ENCODE peak calls at places on chromosomes 4 and X, in six cellular contexts. One of them, this sample, is unnamed.

GRCh38 chr4:169765845-169766244 is 8.1 kb upstream of the HPF1 start:
- DNase-seq in stimulated activated CD8-positive, alpha-beta memory T cell treated with anti-CD3 and anti-CD28 coated beads, Interleukin-7, amount 100 ng/mL, for 1 hour: no peak
- DNase-seq in NCI-H510A treated with DMSO at 0.1 percent for 48 hours: no peak
- DNase-seq in CD8-positive, alpha-beta memory T cell: no peak
- DNase-seq in putamen: no peak
- DNase-seq in HEK293T: no peak
- DNase-seq in this sample: no peak

GRCh38 chr4:186298034-186298647 is 32.2 kb downstream of the F11 start:
- DNase-seq in stimulated activated CD8-positive, alpha-beta memory T cell treated with anti-CD3 and anti-CD28 coated beads, Interleukin-7, amount 100 ng/mL, for 1 hour: no peak
- DNase-seq in NCI-H510A treated with DMSO at 0.1 percent for 48 hours: no peak
- DNase-seq in CD8-positive, alpha-beta memory T cell: no peak
- DNase-seq in putamen: no peak
- DNase-seq in HEK293T: no peak
- DNase-seq in this sample: no peak

GRCh38 chr4:153963216-153963615 is 174.3 kb upstream of the SFRP2 start:
- DNase-seq in stimulated activated CD8-positive, alpha-beta memory T cell treated with anti-CD3 and anti-CD28 coated beads, Interleukin-7, amount 100 ng/mL, for 1 hour: no peak
- DNase-seq in NCI-H510A treated with DMSO at 0.1 percent for 48 hours: no peak
- DNase-seq in CD8-positive, alpha-beta memory T cell: no peak
- DNase-seq in putamen: no peak
- DNase-seq in HEK293T: no peak
- DNase-seq in this sample: no peak

GRCh38 chrX:11663875-11664210 is 1.9 kb downstream of the ARHGAP6 start:
- DNase-seq in stimulated activated CD8-positive, alpha-beta memory T cell treated with anti-CD3 and anti-CD28 coated beads, Interleukin-7, amount 100 ng/mL, for 1 hour: no peak
- DNase-seq in NCI-H510A treated with DMSO at 0.1 percent for 48 hours: no peak
- DNase-seq in CD8-positive, alpha-beta memory T cell: no peak
- DNase-seq in putamen: no peak
- DNase-seq in HEK293T: no peak
- DNase-seq in this sample: no peak

GRCh38 chrX:34880656-34881055 is 61.9 kb upstream of the FAM47B start:
- DNase-seq in stimulated activated CD8-positive, alpha-beta memory T cell treated with anti-CD3 and anti-CD28 coated beads, Interleukin-7, amount 100 ng/mL, for 1 hour: no peak
- DNase-seq in NCI-H510A treated with DMSO at 0.1 percent for 48 hours: no peak
- DNase-seq in CD8-positive, alpha-beta memory T cell: no peak
- DNase-seq in putamen: no peak
- DNase-seq in HEK293T: no peak
- DNase-seq in this sample: no peak

GRCh38 chrX:150844016-150844415 is 54.5 kb downstream of the CD99L2 start:
- DNase-seq in stimulated activated CD8-positive, alpha-beta memory T cell treated with anti-CD3 and anti-CD28 coated beads, Interleukin-7, amount 100 ng/mL, for 1 hour: no peak
- DNase-seq in NCI-H510A treated with DMSO at 0.1 percent for 48 hours: no peak
- DNase-seq in CD8-positive, alpha-beta memory T cell: no peak
- DNase-seq in putamen: no peak
- DNase-seq in HEK293T: no peak
- DNase-seq in this sample: no peak

GRCh38 chrX:56765816-56766553 is 36.9 kb downstream of the NBDY start:
- DNase-seq in stimulated activated CD8-positive, alpha-beta memory T cell treated with anti-CD3 and anti-CD28 coated beads, Interleukin-7, amount 100 ng/mL, for 1 hour: no peak
- DNase-seq in NCI-H510A treated with DMSO at 0.1 percent for 48 hours: no peak
- DNase-seq in CD8-positive, alpha-beta memory T cell: no peak
- DNase-seq in putamen: no peak
- DNase-seq in HEK293T: no peak
- DNase-seq in this sample: no peak

GRCh38 chr4:182827981-182828677 is 89.1 kb downstream of the DCTD start:
- DNase-seq in stimulated activated CD8-positive, alpha-beta memory T cell treated with anti-CD3 and anti-CD28 coated beads, Interleukin-7, amount 100 ng/mL, for 1 hour: no peak
- DNase-seq in NCI-H510A treated with DMSO at 0.1 percent for 48 hours: no peak
- DNase-seq in CD8-positive, alpha-beta memory T cell: no peak
- DNase-seq in putamen: no peak
- DNase-seq in HEK293T: no peak
- DNase-seq in this sample: no peak

GRCh38 chrX:41600266-41600665 is 88.5 kb upstream of the GPR34 start:
- DNase-seq in stimulated activated CD8-positive, alpha-beta memory T cell treated with anti-CD3 and anti-CD28 coated beads, Interleukin-7, amount 100 ng/mL, for 1 hour: no peak
- DNase-seq in NCI-H510A treated with DMSO at 0.1 percent for 48 hours: no peak
- DNase-seq in CD8-positive, alpha-beta memory T cell: no peak
- DNase-seq in putamen: no peak
- DNase-seq in HEK293T: no peak
- DNase-seq in this sample: no peak

GRCh38 chr4:119300388-119301131 is 21.4 kb downstream of the FABP2 start:
- DNase-seq in stimulated activated CD8-positive, alpha-beta memory T cell treated with anti-CD3 and anti-CD28 coated beads, Interleukin-7, amount 100 ng/mL, for 1 hour: peak
- DNase-seq in NCI-H510A treated with DMSO at 0.1 percent for 48 hours: no peak
- DNase-seq in CD8-positive, alpha-beta memory T cell: peak
- DNase-seq in putamen: peak
- DNase-seq in HEK293T: peak
- DNase-seq in this sample: peak

GRCh38 chr4:155999743-156000142 is 46.1 kb upstream of the CTSO start:
- DNase-seq in stimulated activated CD8-positive, alpha-beta memory T cell treated with anti-CD3 and anti-CD28 coated beads, Interleukin-7, amount 100 ng/mL, for 1 hour: no peak
- DNase-seq in NCI-H510A treated with DMSO at 0.1 percent for 48 hours: no peak
- DNase-seq in CD8-positive, alpha-beta memory T cell: no peak
- DNase-seq in putamen: peak
- DNase-seq in HEK293T: peak
- DNase-seq in this sample: peak

GRCh38 chr4:135274461-135274860 is 1072.9 kb upstream of the PABPC4L start:
- DNase-seq in stimulated activated CD8-positive, alpha-beta memory T cell treated with anti-CD3 and anti-CD28 coated beads, Interleukin-7, amount 100 ng/mL, for 1 hour: no peak
- DNase-seq in NCI-H510A treated with DMSO at 0.1 percent for 48 hours: no peak
- DNase-seq in CD8-positive, alpha-beta memory T cell: no peak
- DNase-seq in putamen: no peak
- DNase-seq in HEK293T: no peak
- DNase-seq in this sample: no peak

GRCh38 chr4:91422011-91422410 is 881.8 kb upstream of the GRID2 start:
- DNase-seq in stimulated activated CD8-positive, alpha-beta memory T cell treated with anti-CD3 and anti-CD28 coated beads, Interleukin-7, amount 100 ng/mL, for 1 hour: no peak
- DNase-seq in NCI-H510A treated with DMSO at 0.1 percent for 48 hours: no peak
- DNase-seq in CD8-positive, alpha-beta memory T cell: no peak
- DNase-seq in putamen: no peak
- DNase-seq in HEK293T: no peak
- DNase-seq in this sample: no peak

GRCh38 chr4:94582517-94582916 is 130.8 kb downstream of the PDLIM5 start:
- DNase-seq in stimulated activated CD8-positive, alpha-beta memory T cell treated with anti-CD3 and anti-CD28 coated beads, Interleukin-7, amount 100 ng/mL, for 1 hour: no peak
- DNase-seq in NCI-H510A treated with DMSO at 0.1 percent for 48 hours: no peak
- DNase-seq in CD8-positive, alpha-beta memory T cell: no peak
- DNase-seq in putamen: no peak
- DNase-seq in HEK293T: no peak
- DNase-seq in this sample: no peak

GRCh38 chr4:104591505-104591904 is 96.8 kb upstream of the CXXC4 start:
- DNase-seq in stimulated activated CD8-positive, alpha-beta memory T cell treated with anti-CD3 and anti-CD28 coated beads, Interleukin-7, amount 100 ng/mL, for 1 hour: no peak
- DNase-seq in NCI-H510A treated with DMSO at 0.1 percent for 48 hours: peak
- DNase-seq in CD8-positive, alpha-beta memory T cell: no peak
- DNase-seq in putamen: no peak
- DNase-seq in HEK293T: no peak
- DNase-seq in this sample: peak

GRCh38 chrX:12563121-12563520 is 228.1 kb upstream of the PRPS2 start:
- DNase-seq in stimulated activated CD8-positive, alpha-beta memory T cell treated with anti-CD3 and anti-CD28 coated beads, Interleukin-7, amount 100 ng/mL, for 1 hour: no peak
- DNase-seq in NCI-H510A treated with DMSO at 0.1 percent for 48 hours: no peak
- DNase-seq in CD8-positive, alpha-beta memory T cell: no peak
- DNase-seq in putamen: no peak
- DNase-seq in HEK293T: no peak
- DNase-seq in this sample: no peak

This sample was measured in globus pallidus.